ENCODE peak calls at places on chromosomes 5 and 9, in four cellular contexts. W is fibroblast of lung, Y is body of pancreas, T is adrenal gland. M is an unnamed sample.

GRCh38 chr5:178212241-178213002 is 8.1 kb downstream of the HNRNPAB start:
- DNase-seq in W (no peak), Y (no peak), T (no peak), M (no peak)

GRCh38 chr9:5402217-5402616 is 35.5 kb downstream of the PLGRKT start:
- DNase-seq in W (no peak), Y (no peak), T (no peak), M (no peak)

GRCh38 chr5:96709152-96709821 is 47.1 kb downstream of the CAST start:
- DNase-seq in W (peak; percentile 74), Y (no peak), T (peak; percentile 41), M (peak; percentile 77)

GRCh38 chr9:113620377-113621161 is 157.0 kb downstream of the RGS3 start:
- DNase-seq in W (peak; percentile 83), Y (peak; percentile 85), T (peak; percentile 87), M (peak; percentile 93)

GRCh38 chr5:10599828-10600227 is 36.0 kb downstream of the ANKRD33B start:
- DNase-seq in W (peak; percentile 58), Y (no peak), T (no peak), M (no peak)

GRCh38 chr9:35820076-35820475 is 5.2 kb upstream of the HINT2 start:
- DNase-seq in W (peak; percentile 55), Y (no peak), T (no peak), M (peak; percentile 76)

GRCh38 chr5:98570010-98570409 is 203.5 kb upstream of the RGMB start:
- DNase-seq in W (peak; percentile 68), Y (no peak), T (no peak), M (no peak)

GRCh38 chr9:15469862-15470261 is 40.9 kb downstream of the PSIP1 start:
- DNase-seq in W (peak; percentile 16), Y (no peak), T (no peak), M (no peak)

GRCh38 chr5:1542755-1543154 is 19.0 kb upstream of the LPCAT1 start:
- DNase-seq in W (peak; percentile 60), Y (peak; percentile 26), T (no peak), M (peak; percentile 99)

GRCh38 chr5:179606071-179606909 is 17.2 kb downstream of the HNRNPH1 start:
- DNase-seq in W (no peak), Y (no peak), T (no peak), M (no peak)

GRCh38 chr5:25119654-25120053 is 474.9 kb upstream of the CDH10 start:
- DNase-seq in W (peak; percentile 5), Y (no peak), T (no peak), M (no peak)

GRCh38 chr5:37739817-37740261 is 100.0 kb downstream of the GDNF start:
- DNase-seq in W (peak; percentile 79), Y (no peak), T (peak; percentile 24), M (no peak)

GRCh38 chr5:67165524-67166459 is 30.8 kb downstream of the CD180 start:
- DNase-seq in W (peak; percentile 83), Y (peak; percentile 79), T (peak; percentile 91), M (peak; percentile 81)

GRCh38 chr5:94777163-94777885 is 158.9 kb downstream of the SLF1 start:
- DNase-seq in W (peak; percentile 35), Y (no peak), T (no peak), M (no peak)

GRCh38 chr5:87916320-87916719 is 352.3 kb downstream of the TMEM161B start:
- DNase-seq in W (no peak), Y (no peak), T (no peak), M (no peak)

GRCh38 chr9:109349431-109349846 is 28.6 kb upstream of the EPB41L4B start:
- DNase-seq in W (peak; percentile 89), Y (no peak), T (peak; percentile 76), M (peak; percentile 68)

GRCh38 chr9:36940881-36941280 is 93.2 kb downstream of the PAX5 start:
- DNase-seq in W (no peak), Y (no peak), T (no peak), M (no peak)

DNA sequence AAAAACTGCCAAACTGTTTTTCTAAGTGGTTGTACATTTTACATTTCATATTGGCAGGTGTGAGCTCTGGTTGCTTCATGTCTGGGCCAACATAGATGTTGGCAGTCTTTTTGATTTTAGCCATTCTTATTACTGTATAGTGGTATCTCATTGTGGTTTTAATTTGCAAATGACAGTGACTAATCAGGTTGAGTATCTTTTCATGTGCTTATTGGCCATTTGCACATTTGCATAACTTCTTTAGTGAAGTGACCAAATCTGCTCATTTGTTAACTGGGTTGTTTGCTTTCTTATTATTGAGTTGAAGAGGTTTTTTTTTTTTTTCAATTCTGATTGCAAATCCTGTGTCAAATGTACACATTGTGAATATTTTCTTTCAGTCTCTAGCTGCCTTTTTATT is 36.9 kb upstream of the MSX2 start:
- DNase-seq in W (no peak), Y (no peak), T (no peak), M (no peak)
- H3K27me3 ChIP-seq in W (peaks cover 6% of the 10 kb centered on the region), Y (peaks cover 34% of the 10 kb centered on the region), T (peaks cover 22% of the 10 kb centered on the region), M (peaks cover 26% of the 10 kb centered on the region)

DNA sequence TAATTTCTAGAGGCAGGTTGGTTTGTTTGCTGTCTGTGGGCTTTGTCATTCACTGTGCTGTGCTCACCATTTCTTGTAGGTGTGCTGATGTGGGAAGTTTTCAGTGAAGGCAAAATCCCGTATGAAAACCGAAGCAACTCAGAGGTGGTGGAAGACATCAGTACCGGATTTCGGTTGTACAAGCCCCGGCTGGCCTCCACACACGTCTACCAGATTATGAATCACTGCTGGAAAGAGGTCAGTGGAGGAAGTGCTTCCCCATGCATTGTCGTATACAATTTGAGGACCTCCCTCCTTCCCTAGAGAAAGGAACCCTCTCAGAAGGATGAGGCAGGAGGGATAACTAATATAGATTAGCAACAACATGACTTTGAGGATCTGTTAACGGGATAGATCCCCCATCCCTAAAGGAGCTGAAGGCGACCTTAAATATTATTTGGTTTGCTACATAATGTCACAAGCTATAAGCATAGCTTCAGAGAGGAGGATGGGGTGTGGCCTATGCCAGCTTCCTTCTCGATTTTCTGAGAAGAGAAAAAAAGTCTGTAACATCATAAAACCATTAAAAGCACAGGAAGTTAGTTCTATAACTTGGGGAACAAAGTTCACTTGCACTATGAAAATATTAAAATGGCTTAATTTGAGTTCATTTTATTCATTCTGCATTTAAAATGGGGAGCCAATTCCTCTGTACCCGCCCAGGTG is 17.0 kb upstream of the CYFIP2 start:
- DNase-seq in W (no peak), Y (no peak), T (no peak), M (no peak)
- H3K27me3 ChIP-seq in W (no peaks in the 10 kb centered on the region), Y (no peaks in the 10 kb centered on the region), T (no peaks in the 10 kb centered on the region), M (no peaks in the 10 kb centered on the region)

GRCh38 chr9:124024107-124024506 is 12.5 kb downstream of the LHX2 start:
- DNase-seq in W (no peak), Y (no peak), T (no peak), M (no peak)

GRCh38 chr9:124020520-124021384 is 9.2 kb downstream of the LHX2 start:
- DNase-seq in W (no peak), Y (no peak), T (no peak), M (no peak)

GRCh38 chr9:124021385-124021769 is 9.8 kb downstream of the LHX2 start:
- DNase-seq in W (no peak), Y (no peak), T (no peak), M (no peak)

GRCh38 chr9:124019771-124020519 is 8.4 kb downstream of the LHX2 start:
- DNase-seq in W (no peak), Y (no peak), T (no peak), M (no peak)

DNA sequence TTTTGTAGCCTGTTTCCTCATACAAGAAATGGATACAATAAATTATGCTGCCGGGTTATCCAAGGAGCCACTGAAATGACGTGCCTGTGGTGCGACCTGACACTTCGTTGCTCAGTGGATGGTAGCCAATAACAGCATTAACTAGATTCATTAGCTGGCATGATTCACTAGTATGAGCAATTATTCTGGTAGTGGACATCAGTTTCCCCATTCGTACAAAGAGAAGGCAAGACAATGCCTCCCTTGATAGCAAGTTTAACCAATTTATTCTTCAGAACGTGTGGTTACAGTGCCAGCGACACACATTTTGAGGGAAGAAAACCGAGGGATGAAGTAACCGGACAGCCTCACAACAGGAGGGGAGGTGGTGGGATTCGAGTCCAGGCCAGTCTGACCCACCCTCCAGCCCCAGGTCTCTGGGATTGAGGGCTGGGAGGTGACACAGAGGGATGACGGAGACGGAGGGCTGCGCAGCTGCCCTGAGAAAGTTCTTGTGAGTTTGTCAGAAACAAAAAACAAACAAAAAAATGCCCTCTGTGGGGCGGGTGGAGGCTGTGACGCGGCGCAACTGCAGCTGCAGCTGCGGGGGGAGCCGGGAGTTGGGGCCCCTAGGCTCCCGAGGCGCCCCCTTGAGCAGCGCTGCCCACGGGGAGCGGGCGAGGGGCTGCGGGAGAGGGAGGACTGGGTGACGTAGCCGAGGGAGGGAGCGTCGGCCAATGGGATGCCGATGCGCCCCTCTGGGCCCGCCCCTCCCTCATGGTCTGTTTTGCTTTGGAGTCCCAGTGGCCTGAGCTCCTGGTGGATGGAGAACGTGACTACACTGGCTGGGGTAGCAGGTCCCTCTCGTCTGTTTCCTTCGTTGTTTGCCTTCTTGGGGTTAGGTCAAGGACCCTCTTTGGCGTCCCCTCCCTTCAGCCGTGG is 10.9 kb downstream of the LHX2 start:
- DNase-seq in W (no peak), Y (no peak), T (no peak), M (no peak)
- H3K27me3 ChIP-seq in W (peaks cover 73% of the 10 kb centered on the region), Y (peaks cover 36% of the 10 kb centered on the region), T (peaks cover 68% of the 10 kb centered on the region), M (no peaks in the 10 kb centered on the region)

DNA sequence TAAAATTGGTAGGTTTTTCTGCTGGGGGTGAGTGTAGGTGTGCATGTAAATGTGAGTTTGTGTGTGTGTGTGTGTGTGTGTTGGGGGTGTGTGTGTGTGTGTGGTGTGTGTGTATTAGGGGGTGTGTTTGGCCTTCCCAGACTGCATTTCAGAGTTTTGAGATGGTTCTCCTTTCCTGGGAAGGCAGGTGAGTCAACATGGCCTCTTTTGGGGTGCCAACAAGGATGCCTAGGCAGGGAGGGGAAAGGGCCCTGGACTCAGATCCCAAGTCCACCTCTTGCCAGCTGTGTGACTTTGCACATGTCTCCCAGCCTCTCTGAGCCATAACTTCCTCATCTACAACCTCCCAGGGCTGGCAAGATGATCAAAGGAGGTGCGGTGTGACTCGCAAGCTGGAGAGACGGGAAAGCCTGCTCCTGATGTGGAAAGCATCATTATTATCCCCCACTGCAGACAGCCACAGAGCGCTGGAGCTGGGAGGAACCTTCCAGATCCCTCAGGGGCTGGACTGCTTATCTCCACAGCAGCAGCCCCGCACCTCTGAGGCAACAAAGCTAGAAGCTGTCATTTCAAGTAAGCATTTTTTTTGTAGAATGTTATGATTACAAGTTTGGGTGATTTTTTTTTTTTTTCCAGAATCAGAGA is 63.5 kb upstream of the TBC1D2 start:
- DNase-seq in W (peak; percentile 41), Y (no peak), T (no peak), M (peak; percentile 48)
- H3K27me3 ChIP-seq in W (no peaks in the 10 kb centered on the region), Y (no peaks in the 10 kb centered on the region), T (no peaks in the 10 kb centered on the region), M (no peaks in the 10 kb centered on the region)

GRCh38 chr9:135076876-135077430 is 10.5 kb upstream of the OLFM1 start:
- DNase-seq in W (no peak), Y (no peak), T (no peak), M (no peak)

GRCh38 chr9:135077497-135078200 is 9.8 kb upstream of the OLFM1 start:
- DNase-seq in W (no peak), Y (peak; percentile 14), T (no peak), M (peak; percentile 42)

GRCh38 chr9:135079676-135080075 is 7.8 kb upstream of the OLFM1 start:
- DNase-seq in W (no peak), Y (peak; percentile 7), T (no peak), M (no peak)

GRCh38 chr9:135079018-135079417 is 8.4 kb upstream of the OLFM1 start:
- DNase-seq in W (no peak), Y (no peak), T (no peak), M (no peak)

GRCh38 chr9:135078361-135078821 is 9.1 kb upstream of the OLFM1 start:
- DNase-seq in W (no peak), Y (peak; percentile 2), T (no peak), M (no peak)
- H3K27me3 ChIP-seq in W (no peaks in the 10 kb centered on the region), Y (no peaks in the 10 kb centered on the region), T (no peaks in the 10 kb centered on the region), M (no peaks in the 10 kb centered on the region)

GRCh38 chr9:132136151-132136892 is 25.5 kb upstream of the NTNG2 start:
- DNase-seq in W (no peak), Y (no peak), T (no peak), M (no peak)
- H3K27me3 ChIP-seq in W (peaks cover 18% of the 10 kb centered on the region), Y (peaks cover 5% of the 10 kb centered on the region), T (peaks cover 17% of the 10 kb centered on the region), M (peaks cover 18% of the 10 kb centered on the region)

M was measured in MG63.